ENCODE peak calls at places on chromosomes 11 and 22, in eight cellular contexts. I is NCI-H1105 treated with DMSO at 0.1 percent for 48 hours; A is heart left ventricle; R is activated CD4-positive, alpha-beta T cell treated with anti-CD3 and anti-CD28 coated beads, Interleukin-2, amount 50 U/mL, for 24 hours; C is hypothalamus; D is activated CD8-positive, alpha-beta memory T cell treated with anti-CD3 and anti-CD28 coated beads, Interleukin-2, amount 50 U/mL, for 4 hours; B is nucleus accumbens; F is HTR-8/SVneo. K is an unnamed sample.

GRCh38 chr22:47071812-47072641 is 309.6 kb downstream of the TBC1D22A start:
- DNase-seq in I (no peak), A (no peak), R (no peak), C (no peak), D (no peak), B (no peak), F (no peak), K (no peak)

GRCh38 chr22:30408388-30409101 is 11.7 kb downstream of the SEC14L2 start:
- DNase-seq in I (no peak), A (no peak), R (no peak), C (no peak), D (no peak), B (no peak), F (no peak), K (no peak)

GRCh38 chr11:45096636-45097035 is 49.8 kb upstream of the PRDM11 start:
- DNase-seq in I (no peak), A (no peak), R (no peak), C (no peak), D (no peak), B (no peak), F (no peak), K (no peak)

GRCh38 chr11:70324354-70325115 is 54.0 kb downstream of the PPFIA1 start:
- DNase-seq in I (no peak), A (no peak), R (no peak), C (no peak), D (no peak), B (no peak), F (no peak), K (no peak)

GRCh38 chr22:47408409-47408808 is 646.0 kb downstream of the TBC1D22A start:
- DNase-seq in I (no peak), A (no peak), R (no peak), C (no peak), D (no peak), B (no peak), F (no peak), K (no peak)

GRCh38 chr11:76918941-76919386 is 58.2 kb downstream of the ACER3 start:
- DNase-seq in I (peak; percentile 73), A (peak; percentile 25), R (no peak), C (no peak), D (no peak), B (peak; percentile 28), F (peak; percentile 52), K (no peak)

GRCh38 chr11:86931059-86931964 is 23.9 kb downstream of the FZD4 start:
- DNase-seq in I (no peak), A (no peak), R (no peak), C (no peak), D (no peak), B (no peak), F (no peak), K (no peak)

GRCh38 chr11:69439127-69439526 is 42.3 kb upstream of the LINC01488 start:
- DNase-seq in I (no peak), A (peak; percentile 21), R (no peak), C (no peak), D (no peak), B (no peak), F (no peak), K (no peak)

GRCh38 chr11:12678092-12678491 is 3.9 kb downstream of the TEAD1 start:
- DNase-seq in I (no peak), A (no peak), R (no peak), C (no peak), D (no peak), B (no peak), F (no peak), K (no peak)

GRCh38 chr11:121873770-121874169 is 242.2 kb downstream of the BLID start:
- DNase-seq in I (no peak), A (no peak), R (no peak), C (no peak), D (no peak), B (no peak), F (no peak), K (no peak)

GRCh38 chr11:2368851-2369180 is 8.3 kb upstream of the CD81 start:
- DNase-seq in I (no peak), A (no peak), R (no peak), C (no peak), D (no peak), B (no peak), F (no peak), K (no peak)

GRCh38 chr11:69704508-69705245 is 855 bp upstream of the FGF19 start:
- DNase-seq in I (peak; percentile 53), A (no peak), R (no peak), C (no peak), D (no peak), B (no peak), F (no peak), K (no peak)

GRCh38 chr11:85279267-85279666 is 347.9 kb downstream of the DLG2 start:
- DNase-seq in I (no peak), A (no peak), R (no peak), C (no peak), D (no peak), B (no peak), F (no peak), K (no peak)

GRCh38 chr22:21698430-21699329 is 32.9 kb downstream of the PPIL2 start:
- DNase-seq in I (no peak), A (peak; percentile 81), R (no peak), C (no peak), D (no peak), B (no peak), F (no peak), K (peak; percentile 77)

GRCh38 chr11:67640021-67640757 is 626 bp upstream of the TBX10 start:
- DNase-seq in I (peak; percentile 18), A (peak; percentile 58), R (peak; percentile 46), C (peak; percentile 46), D (peak; percentile 55), B (peak; percentile 37), F (peak; percentile 75), K (peak; percentile 66)

GRCh38 chr11:95152878-95153856 is 63.5 kb downstream of the ENDOD1 start:
- DNase-seq in I (no peak), A (no peak), R (no peak), C (no peak), D (no peak), B (no peak), F (no peak), K (no peak)

GRCh38 chr22:20867179-20868099 is 8.6 kb downstream of the SNAP29 start:
- DNase-seq in I (no peak), A (peak; percentile 71), R (no peak), C (peak; percentile 23), D (no peak), B (no peak), F (no peak), K (peak; percentile 48)

GRCh38 chr22:44541671-44542319 is 43.8 kb upstream of the RTL6 start:
- DNase-seq in I (no peak), A (no peak), R (no peak), C (no peak), D (no peak), B (no peak), F (no peak), K (no peak)

K was measured in Right ventricle myocardium superior.